ENCODE peak calls at places on chromosomes 16 and 17, in eight cellular contexts. O, L, J, R, H, D, U and E are unnamed samples.

GRCh38 chr17:17841620-17842025 is 4.8 kb upstream of the SREBF1 start:
- DNase-seq in O (no peak), D (no peak), H (no peak), R (no peak), U (no peak), J (no peak), L (no peak), E (no peak)

GRCh38 chr17:3506054-3506453 is 30.3 kb downstream of the ASPA start:
- DNase-seq in D (no peak), H (no peak), J (no peak), L (no peak), R (no peak), O (no peak), U (no peak), E (no peak)

GRCh38 chr16:84043486-84044107 is 1.0 kb upstream of the SLC38A8 start:
- DNase-seq in L (peak), U (peak), O (no peak), R (no peak), H (no peak), J (no peak), D (no peak), E (no peak)

GRCh38 chr17:75652934-75653549 is 13.9 kb downstream of the RECQL5 start:
- DNase-seq in U (peak), J (peak), R (peak), H (no peak), L (peak), D (no peak), O (no peak), E (no peak)

GRCh38 chr16:12907670-12908233 is 6.4 kb downstream of the SHISA9 start:
- DNase-seq in R (no peak), J (no peak), D (no peak), H (no peak), U (no peak), O (no peak), L (no peak), E (no peak)

GRCh38 chr17:37821025-37821713 is 76.3 kb upstream of the HNF1B start:
- DNase-seq in D (no peak), O (no peak), R (no peak), L (peak), J (no peak), U (peak), H (no peak), E (no peak)

GRCh38 chr17:65864409-65864808 is 303.0 kb upstream of the AXIN2 start:
- DNase-seq in U (no peak), O (no peak), D (no peak), J (no peak), H (no peak), L (no peak), R (no peak), E (no peak)

GRCh38 chr16:55661842-55662479 is 6.2 kb downstream of the SLC6A2 start:
- DNase-seq in O (no peak), H (no peak), R (no peak), U (peak), J (no peak), L (peak), D (no peak), E (no peak)

GRCh38 chr17:22217135-22217534 is 524.8 kb downstream of the KCNJ18 start:
- DNase-seq in U (no peak), J (no peak), H (no peak), R (no peak), L (no peak), O (no peak), D (no peak), E (no peak)

GRCh38 chr17:38418693-38419507 is 9.4 kb upstream of the ARHGAP23 start:
- DNase-seq in J (no peak), D (no peak), L (no peak), R (no peak), O (no peak), U (no peak), H (no peak), E (no peak)

GRCh38 chr17:43676471-43676870 is 14.7 kb upstream of the MEOX1 start:
- DNase-seq in J (peak), L (no peak), H (no peak), O (no peak), R (peak), U (peak), D (no peak), E (no peak)

GRCh38 chr17:17613708-17614114 is 22.2 kb upstream of the PEMT start:
- DNase-seq in D (no peak), O (peak), L (peak), J (peak), R (peak), H (peak), U (peak), E (no peak)

GRCh38 chr17:81241648-81242420 is 2.7 kb downstream of the NDUFAF8 start:
- DNase-seq in R (peak), J (peak), L (peak), D (no peak), U (peak), H (peak), O (peak), E (no peak)

GRCh38 chr17:17403899-17404576 is 72.8 kb upstream of the MED9 start:
- DNase-seq in O (no peak), L (no peak), H (no peak), J (no peak), R (no peak), U (no peak), D (no peak), E (no peak)

GRCh38 chr16:65884018-65884417 is 482.5 kb upstream of the CDH5 start:
- DNase-seq in H (no peak), R (peak), D (no peak), J (no peak), O (no peak), L (peak), U (peak), E (no peak)

GRCh38 chr16:59113009-59113408 is 378.9 kb upstream of the GOT2 start:
- DNase-seq in J (no peak), U (no peak), H (no peak), L (no peak), D (no peak), R (no peak), O (no peak), E (no peak)

GRCh38 chr16:78184554-78185183 is 85.2 kb downstream of the WWOX start:
- DNase-seq in H (no peak), R (peak), L (no peak), O (no peak), J (no peak), U (peak), D (no peak), E (no peak)
- H3K4me3 ChIP-seq in H (no peak), R (no peak), L (no peak), O (peak), J (no peak), U (no peak), D (no peak), E (no peak)

GRCh38 chr16:9647981-9648701 is 534.1 kb downstream of the GRIN2A start:
- DNase-seq in J (peak), O (no peak), L (peak), D (no peak), H (no peak), R (peak), U (peak), E (no peak)

GRCh38 chr16:9645911-9646310 is 536.3 kb downstream of the GRIN2A start:
- DNase-seq in U (no peak), H (no peak), L (no peak), J (no peak), O (no peak), D (no peak), R (no peak), E (no peak)

DNA sequence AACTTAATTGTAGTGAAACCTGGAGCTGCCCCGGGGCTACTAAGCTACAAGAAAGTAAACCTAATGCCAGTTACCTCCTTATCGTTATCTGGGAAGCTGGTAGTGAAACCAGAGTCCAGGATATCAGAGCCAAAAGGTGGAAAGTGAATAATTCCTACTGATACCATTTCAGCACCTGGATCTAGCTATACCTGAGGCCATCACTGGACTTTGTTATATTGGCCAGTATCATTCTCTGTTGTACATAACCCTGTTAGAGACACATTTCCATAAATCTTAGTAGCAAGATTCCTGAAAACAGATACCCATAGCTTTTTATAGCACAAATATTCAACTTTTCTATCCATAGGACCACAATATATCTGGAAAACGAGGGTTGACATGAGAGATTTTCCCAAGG is 538.0 kb downstream of the GRIN2A start:
- DNase-seq in J (no peak), D (no peak), U (no peak), H (no peak), L (no peak), O (no peak), R (no peak), E (no peak)
- TF ChIP-seq CTCF in J (no peak), D (no peak), U (no peak), H (no peak), L (no peak), O (no peak), R (no peak), E (no peak)

DNA sequence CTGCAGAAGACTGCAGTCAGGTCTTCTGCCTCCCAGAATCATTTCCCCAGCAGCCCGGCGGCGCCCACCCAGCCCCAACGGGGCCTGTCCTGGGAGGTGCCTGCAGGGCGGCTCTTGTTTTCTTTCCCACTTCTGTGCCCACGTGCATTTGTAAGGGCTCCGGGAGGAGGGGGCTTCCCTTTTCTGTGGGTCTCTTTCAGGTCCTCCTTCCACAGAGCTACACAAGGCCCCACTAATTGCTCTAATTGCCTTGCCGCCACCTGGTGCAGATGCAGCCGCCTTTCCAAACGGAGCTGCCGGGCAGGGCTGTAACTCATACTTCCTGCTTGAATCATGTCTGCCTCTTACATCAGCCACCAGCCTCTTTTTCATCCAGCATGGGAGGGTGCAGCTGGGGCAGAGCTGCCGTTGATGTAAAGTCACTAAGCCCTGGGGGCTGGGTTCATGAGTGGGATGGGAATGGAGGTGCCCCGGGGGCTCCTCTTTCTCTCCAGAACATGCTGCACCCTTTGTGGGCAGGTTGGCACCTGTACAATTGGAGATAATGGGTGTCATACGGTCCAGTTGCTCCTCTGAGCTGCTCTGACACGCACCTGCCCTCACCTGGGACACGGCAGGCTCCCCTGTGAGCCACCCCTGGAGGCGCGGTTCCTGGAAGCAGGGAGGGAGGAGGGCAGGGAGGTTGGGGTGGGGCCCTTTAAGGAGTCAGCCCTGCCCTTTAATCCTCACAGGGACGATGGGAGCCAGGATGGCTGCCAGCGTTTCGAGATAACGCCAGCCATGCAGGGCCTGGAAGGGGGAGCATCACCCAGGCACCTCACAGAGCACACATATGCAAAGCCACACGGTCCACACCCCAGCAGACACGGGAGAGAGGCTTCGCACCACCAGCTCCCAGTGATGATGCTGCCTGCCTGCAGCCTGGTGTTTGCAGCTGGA is 41.1 kb upstream of the KLHDC4 start:
- DNase-seq in H (no peak), R (peak), D (no peak), L (peak), J (peak), U (peak), O (peak), E (peak)
- H3K4me3 ChIP-seq in H (no peak), R (peak), D (peak), L (peak), J (peak), U (peak), O (peak), E (peak)

DNA sequence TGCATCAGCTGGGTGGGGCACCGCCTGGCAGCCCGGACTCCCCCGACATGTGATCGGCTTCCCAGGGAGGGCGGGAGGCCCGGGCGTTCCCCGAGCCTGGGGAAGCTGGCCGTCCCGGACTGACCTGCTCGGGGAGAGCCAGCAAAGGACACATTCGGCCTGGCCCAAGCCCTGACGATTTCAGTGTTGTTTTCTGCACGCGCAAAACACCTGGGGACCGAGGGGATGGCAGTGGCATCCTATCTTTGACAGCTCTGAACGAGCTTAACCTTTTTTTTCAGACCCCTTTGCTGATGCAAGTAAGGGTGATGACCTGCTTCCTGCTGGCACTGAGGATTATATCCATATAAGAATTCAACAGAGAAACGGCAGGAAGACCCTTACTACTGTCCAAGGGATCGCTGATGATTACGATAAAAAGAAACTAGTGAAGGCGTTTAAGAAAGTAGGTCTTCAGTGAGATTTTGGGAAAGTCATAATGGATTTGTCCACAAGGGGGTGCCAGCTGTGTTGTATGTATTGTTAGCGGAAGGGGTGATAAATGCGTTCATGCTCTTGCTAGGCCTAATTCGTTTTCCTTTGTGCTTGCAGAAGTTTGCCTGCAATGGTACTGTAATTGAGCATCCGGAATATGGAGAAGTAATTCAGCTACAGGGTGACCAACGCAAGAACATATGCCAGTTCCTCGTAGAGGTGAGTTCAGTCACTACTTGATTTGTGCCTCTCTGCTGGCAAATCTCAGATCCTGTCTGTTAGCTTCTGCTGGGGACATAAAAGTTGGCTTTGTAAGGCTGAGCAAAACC is 1.0 kb downstream of the EIF1 start:
- DNase-seq in J (peak), H (no peak), L (peak), D (no peak), R (peak), U (peak), O (no peak), E (no peak)
- TF ChIP-seq CTCF in J (peak), H (peak), L (peak), D (peak), R (peak), U (peak), O (peak), E (peak)

DNA sequence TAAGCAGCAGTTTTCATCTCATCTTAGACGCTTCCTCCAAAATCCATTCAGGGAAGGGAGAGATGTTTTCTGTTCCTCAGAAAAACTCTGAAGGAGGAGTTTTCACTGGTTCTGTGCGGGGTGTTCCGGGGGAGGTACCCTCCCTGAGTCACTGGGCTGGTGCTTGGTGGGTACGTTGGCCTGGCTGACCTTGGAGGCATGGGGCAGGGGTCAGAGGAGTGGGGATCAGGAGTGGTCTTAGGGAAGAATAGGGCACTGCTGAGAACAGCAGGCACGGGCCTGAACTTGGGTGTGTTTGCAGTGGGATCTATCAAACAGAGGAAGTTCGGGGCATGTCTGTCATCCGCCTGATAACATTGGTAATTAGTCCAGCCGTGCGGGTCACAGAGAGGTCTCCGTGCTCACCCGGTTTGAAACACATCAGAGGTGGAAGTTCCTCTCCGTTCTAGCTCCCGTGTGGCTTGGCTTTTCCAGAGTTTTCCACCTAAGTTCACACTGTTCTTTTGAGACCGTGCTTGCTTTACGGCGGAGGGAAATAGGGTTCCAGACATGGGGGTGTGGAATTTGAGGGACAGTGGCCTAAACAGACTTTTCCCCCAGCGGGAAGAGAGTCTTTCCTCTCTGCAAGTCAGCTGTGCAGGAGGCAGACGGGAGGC is 59.7 kb upstream of the CIBAR2 start:
- DNase-seq in R (no peak), D (no peak), U (no peak), H (no peak), L (no peak), O (no peak), J (peak), E (no peak)
- H3K4me3 ChIP-seq in R (peak), D (peak), U (peak), H (no peak), L (no peak), O (peak), J (peak), E (peak)

DNA sequence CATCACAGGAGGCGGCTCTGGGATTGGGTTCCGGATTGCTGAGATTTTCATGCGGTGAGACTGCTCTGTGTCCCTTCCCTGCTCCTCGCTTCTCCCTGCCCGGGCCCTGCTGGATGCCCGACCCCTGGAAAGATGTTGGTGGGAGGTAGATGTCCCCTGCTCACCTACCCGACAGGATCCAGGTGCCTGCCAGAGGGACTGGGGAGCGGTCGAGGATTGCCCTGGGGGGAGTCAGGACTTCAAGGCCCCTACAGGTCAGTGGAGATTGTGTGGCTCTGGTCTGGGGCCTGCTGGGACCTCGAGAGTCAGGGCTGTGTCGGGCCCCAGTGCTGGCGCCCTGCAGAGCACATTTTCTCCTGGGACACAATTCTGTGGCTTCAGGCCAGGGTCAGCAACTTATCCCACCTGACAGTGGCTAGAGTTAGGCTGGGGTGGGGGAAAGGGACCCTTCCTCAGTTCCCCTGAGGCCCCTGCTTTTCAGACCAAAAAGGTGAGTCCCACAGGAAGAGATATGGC is 3.3 kb downstream of the DECR2 start:
- DNase-seq in O (no peak), D (no peak), J (no peak), R (no peak), U (no peak), H (no peak), L (no peak), E (no peak)
- TF ChIP-seq CTCF in O (no peak), D (no peak), J (no peak), R (no peak), U (no peak), H (no peak), L (no peak), E (no peak)